ENCODE peak calls at places on chromosomes 4 and X, in ten cellular contexts. H is esophagus squamous epithelium, Z is breast epithelium, R is A549, K is spleen, M is endothelial cell of umbilical vein, D is suprapubic skin, O is ovary, P is HCT116, I is IMR-90. X is an unnamed sample. For H3K4me1, the result is how much of the 10 kb centered on the place peaks cover.

GRCh38 chr4:2163311-2163821 is 78.6 kb downstream of the HAUS3 start:
- DNase-seq in H (no peak), Z (no peak), R (no peak), K (no peak), M (no peak), D (no peak), O (no peak), P (no peak), I (peak), X (no peak)

GRCh38 chr4:114599231-114600065 is 841 bp downstream of the UGT8 start:
- DNase-seq in H (peak), Z (no peak), R (no peak), K (peak), M (no peak), D (no peak), O (no peak), P (peak), I (no peak), X (no peak)

GRCh38 chr4:26459054-26459755 is 31.1 kb downstream of the CCKAR start:
- DNase-seq in H (no peak), Z (no peak), R (peak), K (no peak), M (peak), D (no peak), O (no peak), P (peak), I (peak), X (no peak)

GRCh38 chr4:186845137-186845842 is 121.6 kb upstream of the FAT1 start:
- DNase-seq in H (no peak), Z (no peak), R (no peak), K (no peak), M (peak), D (no peak), O (peak), P (peak), I (peak), X (peak)

GRCh38 chr4:25313194-25313895 is 771 bp downstream of the ZCCHC4 start:
- DNase-seq in H (no peak), Z (no peak), R (no peak), K (no peak), M (no peak), D (no peak), O (no peak), P (no peak), I (no peak), X (no peak)

GRCh38 chrX:154409222-154409871 is at the start of gene DNASE1L1:
- DNase-seq in H (no peak), Z (no peak), R (peak), K (peak), M (peak), D (peak), O (peak), P (no peak), I (peak), X (peak)

GRCh38 chrX:82973641-82974040 is 534.4 kb upstream of the POU3F4 start:
- DNase-seq in H (no peak), Z (no peak), R (no peak), K (no peak), M (no peak), D (no peak), O (no peak), P (no peak), I (no peak), X (no peak)

GRCh38 chrX:147573266-147573665 is 338.5 kb upstream of the FMR1 start:
- DNase-seq in H (no peak), Z (no peak), R (no peak), K (no peak), M (no peak), D (no peak), O (no peak), P (no peak), I (no peak), X (no peak)

GRCh38 chr4:189261475-189261874 is 679.2 kb upstream of the FRG1 start:
- DNase-seq in H (no peak), Z (no peak), R (no peak), K (no peak), M (no peak), D (no peak), O (no peak), P (no peak), I (no peak), X (no peak)

GRCh38 chr4:38815879-38816782 is 11.5 kb upstream of the TLR1 start:
- DNase-seq in H (no peak), Z (no peak), R (no peak), K (no peak), M (no peak), D (no peak), O (no peak), P (no peak), I (peak), X (no peak)

GRCh38 chr4:76920715-76921114 is 22.8 kb upstream of the SOWAHB start:
- DNase-seq in H (no peak), Z (no peak), R (no peak), K (no peak), M (no peak), D (no peak), O (no peak), P (no peak), I (no peak), X (no peak)

GRCh38 chr4:7903686-7904085 is 36.0 kb downstream of the AFAP1 start:
- DNase-seq in H (no peak), Z (no peak), R (no peak), K (no peak), M (no peak), D (no peak), O (no peak), P (no peak), I (peak), X (no peak)

GRCh38 chrX:46444011-46444410 is 101.2 kb downstream of the ZNF674 start:
- DNase-seq in H (no peak), Z (no peak), R (no peak), K (no peak), M (peak), D (no peak), O (no peak), P (peak), I (peak), X (no peak)

GRCh38 chrX:46447384-46447783 is 97.8 kb downstream of the ZNF674 start:
- DNase-seq in H (no peak), Z (no peak), R (no peak), K (peak), M (peak), D (no peak), O (no peak), P (no peak), I (peak), X (no peak)

DNA sequence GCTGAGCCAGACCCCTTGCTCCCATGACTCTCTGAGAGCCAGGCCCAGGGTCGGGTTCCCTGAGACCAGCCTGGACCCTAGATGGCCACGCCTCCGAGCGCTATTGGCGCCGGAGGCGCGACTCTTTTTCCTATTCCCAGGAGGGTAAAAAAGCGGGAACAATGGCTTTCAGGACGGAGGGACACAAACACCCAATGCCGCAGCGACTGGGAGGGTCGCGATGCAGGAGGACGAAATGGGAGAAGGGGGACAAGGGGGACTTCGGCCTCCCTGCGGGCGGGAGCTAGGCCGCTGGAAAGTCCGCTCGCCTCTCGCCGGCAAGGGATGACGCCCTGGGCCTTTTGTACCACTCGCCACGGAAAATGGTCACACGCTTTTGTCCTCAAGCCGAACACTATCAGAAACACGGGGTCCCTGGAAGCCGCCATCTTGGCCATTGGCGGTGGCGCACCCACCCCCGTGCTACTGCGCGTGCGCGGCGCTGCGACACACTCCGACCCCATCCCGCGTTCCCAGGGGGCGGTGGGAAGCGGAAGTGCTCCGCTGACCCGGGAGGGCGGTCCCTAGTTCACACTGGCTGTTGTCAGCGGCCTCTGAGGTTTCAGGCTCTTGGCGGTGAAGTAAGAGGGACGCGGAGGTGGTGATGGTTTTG is 98.4 kb downstream of the ZNF674 start:
- DNase-seq in H (peak), Z (peak), R (peak), K (peak), M (peak), D (peak), O (peak), P (peak), I (peak), X (peak)
- TF ChIP-seq POLR2A in H (no peak), Z (peak), R (peak), K (no peak), M (no peak), D (no peak), O (peak), P (no peak), I (peak), X (no peak)

GRCh38 chr4:3727847-3728469 is 38.2 kb upstream of the ADRA2C start:
- DNase-seq in H (no peak), Z (no peak), R (no peak), K (no peak), M (no peak), D (no peak), O (no peak), P (no peak), I (no peak), X (no peak)
- H3K4me1 ChIP-seq in H (under half), Z (under half), R (under half), K (under half), M (under half), D (under half), O (under half), P (under half), I (under half), X (under half)

GRCh38 chr4:153595894-153596601 is 88.0 kb upstream of the TLR2 start:
- DNase-seq in H (no peak), Z (no peak), R (no peak), K (no peak), M (no peak), D (no peak), O (no peak), P (no peak), I (no peak), X (no peak)
- TF ChIP-seq CTCF in H (no peak), Z (no peak), R (no peak), K (no peak), M (no peak), D (no peak), O (no peak), P (no peak), I (no peak), X (no peak)

DNA sequence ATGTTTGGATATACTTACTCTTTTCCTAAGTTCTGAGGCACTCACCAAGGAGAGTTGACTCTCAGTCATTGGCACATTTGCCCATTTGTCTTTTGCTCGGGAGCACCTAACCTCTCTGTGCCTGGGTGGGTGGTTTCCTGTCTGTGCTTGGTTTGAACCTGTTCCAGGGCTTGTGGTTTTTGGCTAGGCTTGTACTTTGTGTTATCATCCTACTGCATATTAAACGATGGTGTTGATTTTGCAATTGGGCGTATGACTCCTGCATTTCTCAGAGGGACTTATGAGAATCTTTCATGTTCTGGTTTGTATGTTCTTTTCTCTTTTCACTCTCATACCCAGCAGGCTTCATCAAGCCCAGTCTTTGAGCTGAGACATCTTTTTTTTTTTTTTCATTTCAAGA is 161.7 kb downstream of the BTC start:
- DNase-seq in H (no peak), Z (no peak), R (no peak), K (no peak), M (peak), D (no peak), O (no peak), P (peak), I (peak), X (peak)
- TF ChIP-seq POLR2A in H (no peak), Z (no peak), R (no peak), K (no peak), M (peak), D (no peak), O (no peak), P (no peak), I (no peak), X (no peak)

GRCh38 chr4:168853770-168854169 is 156.3 kb downstream of the CBR4 start:
- DNase-seq in H (no peak), Z (no peak), R (no peak), K (no peak), M (no peak), D (no peak), O (no peak), P (no peak), I (no peak), X (no peak)
- H3K4me1 ChIP-seq in H (half or more), Z (under half), R (under half), K (under half), M (under half), D (under half), O (under half), P (under half), I (under half), X (under half)

GRCh38 chr4:16909245-16909644 is 10.8 kb upstream of the LDB2 start:
- DNase-seq in H (no peak), Z (no peak), R (no peak), K (no peak), M (no peak), D (no peak), O (no peak), P (no peak), I (no peak), X (no peak)

GRCh38 chr4:16916719-16917337 is 18.4 kb upstream of the LDB2 start:
- DNase-seq in H (no peak), Z (no peak), R (peak), K (peak), M (peak), D (no peak), O (no peak), P (peak), I (no peak), X (no peak)

GRCh38 chr4:16915956-16916355 is 17.5 kb upstream of the LDB2 start:
- DNase-seq in H (no peak), Z (no peak), R (no peak), K (no peak), M (no peak), D (no peak), O (no peak), P (no peak), I (no peak), X (no peak)

GRCh38 chr4:16912896-16913295 is 14.5 kb upstream of the LDB2 start:
- DNase-seq in H (no peak), Z (no peak), R (no peak), K (no peak), M (no peak), D (no peak), O (no peak), P (no peak), I (no peak), X (no peak)

DNA sequence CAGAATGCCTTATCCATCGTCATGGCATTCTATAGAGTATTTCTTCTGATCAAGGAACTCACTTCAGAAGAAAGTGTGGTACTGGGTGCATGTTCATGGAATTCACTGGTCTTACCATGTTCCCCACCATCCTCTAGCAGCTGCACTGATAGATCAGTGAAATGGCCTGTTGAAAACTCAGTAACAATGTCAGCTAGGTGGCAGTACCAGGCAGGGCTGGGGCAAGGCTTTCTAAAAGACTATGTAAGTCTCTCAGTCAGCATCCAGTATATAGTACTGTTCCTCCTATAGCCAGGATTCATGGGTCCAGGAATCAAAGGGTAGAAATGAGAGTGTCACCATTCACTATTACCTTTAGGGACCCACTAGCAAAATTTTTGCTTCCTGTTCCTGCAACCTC is 15.8 kb upstream of the LDB2 start:
- DNase-seq in H (no peak), Z (no peak), R (no peak), K (no peak), M (peak), D (no peak), O (peak), P (no peak), I (peak), X (no peak)
- TF ChIP-seq CTCF in H (no peak), Z (no peak), R (no peak), K (peak), M (no peak), D (no peak), O (no peak), P (peak), I (peak), X (peak)